ENCODE peak calls at places on chromosomes 16 and 17, in four cellular contexts. S is sigmoid colon, W is mucosa of descending colon, P is IMR-90. J is an unnamed sample. For H3K4me1, the result is how much of the 10 kb centered on the place peaks cover.

GRCh38 chr16:88389191-88389590 is 6.4 kb downstream of the ZNF469 start:
- DNase-seq in S (no peak), W (no peak), P (no peak), J (no peak)

GRCh38 chr16:21233521-21234150 is at the start of gene ANKS4B:
- DNase-seq in P (no peak), S (no peak), W (peak), J (no peak)

GRCh38 chr17:59845595-59846390 is 47.0 kb downstream of the TUBD1 start:
- DNase-seq in S (peak), P (peak), W (peak), J (no peak)

GRCh38 chr16:3038256-3038655 is 1.5 kb upstream of the BICDL2 start:
- DNase-seq in S (no peak), W (peak), P (no peak), J (no peak)

GRCh38 chr17:79927136-79927661 is 88.0 kb upstream of the CBX4 start:
- DNase-seq in P (no peak), W (peak), S (no peak), J (no peak)

GRCh38 chr17:44769230-44769629 is 10.4 kb downstream of the ADAM11 start:
- DNase-seq in W (no peak), P (no peak), S (no peak), J (no peak)

GRCh38 chr17:40335620-40336019 is 26.6 kb downstream of the RARA start:
- DNase-seq in P (no peak), W (no peak), S (no peak), J (no peak)

GRCh38 chr16:28931801-28932225 is at the start of gene CD19:
- DNase-seq in P (no peak), W (no peak), S (no peak), J (no peak)

GRCh38 chr17:73600103-73600871 is 44.0 kb downstream of the SDK2 start:
- DNase-seq in W (no peak), S (no peak), P (no peak), J (no peak)

GRCh38 chr17:47955497-47956461 is 1.9 kb downstream of the PRR15L start:
- DNase-seq in P (no peak), S (no peak), W (peak), J (no peak)

GRCh38 chr17:57666198-57666870 is 78.8 kb downstream of the CCDC182 start:
- DNase-seq in S (peak), P (no peak), W (no peak), J (no peak)

GRCh38 chr16:11076259-11077018 is 132.1 kb downstream of the CLEC16A start:
- DNase-seq in P (peak), S (peak), W (no peak), J (no peak)

GRCh38 chr16:11079657-11080187 is 135.4 kb downstream of the CLEC16A start:
- DNase-seq in W (no peak), S (peak), P (peak), J (peak)

GRCh38 chr16:11080327-11080967 is 136.1 kb downstream of the CLEC16A start:
- DNase-seq in S (no peak), W (no peak), P (no peak), J (no peak)

GRCh38 chr16:11080999-11081630 is 136.8 kb downstream of the CLEC16A start:
- DNase-seq in S (peak), P (no peak), W (no peak), J (no peak)

GRCh38 chr16:11078812-11079459 is 134.6 kb downstream of the CLEC16A start:
- DNase-seq in S (peak), W (no peak), P (peak), J (peak)
- H3K4me1 ChIP-seq in S (half or more), W (under half), P (under half), J (under half)

GRCh38 chr16:17548825-17549224 is 78.1 kb upstream of the XYLT1 start:
- DNase-seq in P (no peak), W (no peak), S (no peak), J (no peak)

GRCh38 chr16:17544304-17544703 is 73.5 kb upstream of the XYLT1 start:
- DNase-seq in P (no peak), W (no peak), S (no peak), J (no peak)

GRCh38 chr16:17541324-17541723 is 70.6 kb upstream of the XYLT1 start:
- DNase-seq in S (no peak), P (no peak), W (no peak), J (no peak)

GRCh38 chr16:17543073-17543472 is 72.3 kb upstream of the XYLT1 start:
- DNase-seq in W (no peak), S (no peak), P (no peak), J (no peak)

GRCh38 chr16:17544785-17545184 is 74.0 kb upstream of the XYLT1 start:
- DNase-seq in S (no peak), P (no peak), W (no peak), J (no peak)
- TF ChIP-seq CTCF in S (no peak), P (no peak), W (no peak), J (no peak)

DNA sequence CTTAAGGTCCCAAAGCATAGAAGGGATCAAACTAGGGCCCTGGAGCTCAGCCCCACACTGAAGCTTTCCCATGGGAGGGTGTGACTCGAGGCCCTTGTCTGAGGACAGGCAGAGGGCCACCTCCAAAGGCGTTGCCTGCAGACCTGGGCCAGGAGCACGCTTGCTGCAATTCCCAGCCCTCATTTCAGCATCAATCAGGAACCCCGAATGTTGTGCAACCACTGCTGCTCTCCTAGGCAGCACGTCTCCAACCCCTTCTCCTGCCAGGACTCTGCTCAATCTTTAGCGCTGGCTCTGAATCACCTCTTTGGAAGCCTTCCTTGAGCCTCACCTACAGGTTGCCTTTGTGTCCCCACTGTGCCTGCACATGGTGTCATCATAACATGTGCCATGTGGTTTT is 14.0 kb upstream of the ATP2C2 start:
- DNase-seq in P (no peak), S (no peak), W (peak), J (no peak)
- H3K4me1 ChIP-seq in P (under half), S (under half), W (under half), J (under half)

GRCh38 chr16:10776280-10776679 is 32.6 kb downstream of the NUBP1 start:
- DNase-seq in S (no peak), P (no peak), W (no peak), J (no peak)

GRCh38 chr16:10780628-10781027 is 37.0 kb downstream of the NUBP1 start:
- DNase-seq in P (no peak), S (no peak), W (no peak), J (no peak)

GRCh38 chr16:10782628-10783027 is 36.0 kb downstream of the TVP23A start:
- DNase-seq in S (no peak), W (no peak), P (no peak), J (no peak)

GRCh38 chr16:10777356-10777755 is 33.7 kb downstream of the NUBP1 start:
- DNase-seq in P (no peak), W (no peak), S (no peak), J (no peak)
- TF ChIP-seq CTCF in P (no peak), W (no peak), S (no peak), J (no peak)

DNA sequence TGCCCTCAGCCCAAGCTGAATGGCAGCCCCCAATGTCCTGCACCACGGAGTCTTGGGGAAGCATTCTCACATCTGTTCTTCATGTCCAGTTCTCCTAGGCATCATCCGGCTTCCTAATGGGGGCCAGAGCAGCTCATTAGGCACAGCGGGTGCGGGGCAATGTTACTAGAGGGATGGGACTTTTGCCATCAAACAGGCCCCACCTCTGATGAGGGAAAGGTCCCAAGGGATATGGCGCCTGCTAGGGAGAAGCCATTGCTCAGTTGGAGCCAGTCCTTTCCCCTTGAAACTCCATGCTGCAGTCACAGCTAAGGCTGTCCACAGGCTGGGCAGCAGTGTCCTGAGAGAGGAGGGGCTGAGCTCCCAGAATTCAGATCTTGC is 1.7 kb upstream of the DPH1 start:
- DNase-seq in S (no peak), P (no peak), W (no peak), J (no peak)
- H3K4me1 ChIP-seq in S (half or more), P (under half), W (under half), J (under half)

GRCh38 chr17:39244600-39245570 is 19.1 kb upstream of the STAC2 start:
- DNase-seq in P (peak), W (peak), S (peak), J (peak)

GRCh38 chr17:39240631-39241030 is 14.9 kb upstream of the STAC2 start:
- DNase-seq in W (no peak), S (peak), P (no peak), J (no peak)

GRCh38 chr17:39244016-39244599 is 18.4 kb upstream of the STAC2 start:
- DNase-seq in W (no peak), S (peak), P (no peak), J (no peak)

GRCh38 chr17:39243155-39243554 is 17.4 kb upstream of the STAC2 start:
- DNase-seq in P (no peak), S (peak), W (no peak), J (no peak)

GRCh38 chr17:39246274-39246673 is 20.5 kb upstream of the STAC2 start:
- DNase-seq in W (no peak), P (no peak), S (peak), J (no peak)
- TF ChIP-seq CTCF in W (no peak), P (peak), S (no peak), J (no peak)

DNA sequence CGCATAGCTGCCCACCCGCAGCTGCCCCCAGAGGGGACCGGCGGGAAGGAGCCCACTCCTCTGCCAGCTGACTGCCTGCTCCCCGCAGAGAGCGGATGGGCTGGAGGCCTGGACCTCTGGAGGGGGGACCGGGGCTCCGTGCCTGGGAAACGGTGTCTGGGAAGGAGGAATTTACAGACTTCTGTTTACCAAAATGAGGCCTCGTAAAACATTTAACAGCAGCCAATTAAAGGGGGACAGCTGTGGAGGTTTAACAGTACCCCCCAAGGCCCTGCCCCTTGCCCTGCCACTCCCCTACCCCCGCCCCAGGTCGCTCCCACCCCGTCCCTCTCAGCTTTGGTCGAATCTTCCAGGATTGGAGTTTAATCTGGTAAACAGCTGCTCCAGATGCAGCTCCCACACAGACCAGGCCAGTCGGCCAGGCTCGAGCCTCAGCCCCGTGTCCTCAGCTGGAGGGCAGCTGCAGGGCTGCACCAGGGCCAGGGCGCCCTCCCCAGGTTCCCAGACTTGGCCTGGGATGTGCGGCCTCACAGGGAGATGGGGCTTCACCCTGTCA is 41.1 kb downstream of the BAHCC1 start:
- DNase-seq in P (no peak), S (peak), W (peak), J (peak)
- H3K4me1 ChIP-seq in P (under half), S (under half), W (under half), J (under half)